ENCODE peak calls at places on chromosomes 7 and 10, in four cellular contexts. J is K562, S is GM12878, Z is HepG2. P is an unnamed sample.

GRCh38 chr7:23074443-23075244 is 30.9 kb upstream of the KLHL7 start:
- DNase-seq in J (no peak), S (no peak), Z (peak), P (no peak)

GRCh38 chr10:71590786-71591350 is 128.7 kb downstream of the C10orf105 start:
- DNase-seq in J (no peak), S (no peak), Z (no peak), P (no peak)

GRCh38 chr7:40544277-40544723 is 409.5 kb downstream of the SUGCT start:
- DNase-seq in J (no peak), S (no peak), Z (no peak), P (no peak)

GRCh38 chr7:130912910-130913720 is 179.1 kb upstream of the KLF14 start:
- DNase-seq in J (peak), S (peak), Z (peak), P (no peak)

GRCh38 chr10:116430288-116430687 is 2.6 kb downstream of the PNLIPRP3 start:
- DNase-seq in J (no peak), S (no peak), Z (no peak), P (no peak)

GRCh38 chr10:79948976-79949722 is at the start of gene SFTPD:
- DNase-seq in J (no peak), S (no peak), Z (no peak), P (no peak)

GRCh38 chr10:17562572-17562971 is 54.6 kb downstream of the HACD1 start:
- DNase-seq in J (no peak), S (no peak), Z (no peak), P (no peak)

GRCh38 chr7:118429141-118429540 is 204.6 kb downstream of the ANKRD7 start:
- DNase-seq in J (no peak), S (no peak), Z (no peak), P (no peak)

GRCh38 chr10:100531761-100532160 is 2.1 kb upstream of the NDUFB8 start:
- DNase-seq in J (no peak), S (peak), Z (no peak), P (no peak)

GRCh38 chr10:114436941-114437340 is 32.6 kb upstream of the AFAP1L2 start:
- DNase-seq in J (no peak), S (no peak), Z (no peak), P (no peak)

GRCh38 chr10:114429581-114430335 is 25.5 kb upstream of the AFAP1L2 start:
- DNase-seq in J (no peak), S (no peak), Z (no peak), P (no peak)

GRCh38 chr10:114430688-114431413 is 26.5 kb upstream of the AFAP1L2 start:
- DNase-seq in J (no peak), S (no peak), Z (no peak), P (no peak)

GRCh38 chr10:114431414-114431767 is 27.1 kb upstream of the AFAP1L2 start:
- DNase-seq in J (no peak), S (no peak), Z (no peak), P (no peak)

GRCh38 chr10:114432704-114433103 is 28.4 kb upstream of the AFAP1L2 start:
- DNase-seq in J (no peak), S (no peak), Z (no peak), P (no peak)
- TF ChIP-seq CREB1 in J (no peak), S (no peak), Z (no peak), P (no peak)

DNA sequence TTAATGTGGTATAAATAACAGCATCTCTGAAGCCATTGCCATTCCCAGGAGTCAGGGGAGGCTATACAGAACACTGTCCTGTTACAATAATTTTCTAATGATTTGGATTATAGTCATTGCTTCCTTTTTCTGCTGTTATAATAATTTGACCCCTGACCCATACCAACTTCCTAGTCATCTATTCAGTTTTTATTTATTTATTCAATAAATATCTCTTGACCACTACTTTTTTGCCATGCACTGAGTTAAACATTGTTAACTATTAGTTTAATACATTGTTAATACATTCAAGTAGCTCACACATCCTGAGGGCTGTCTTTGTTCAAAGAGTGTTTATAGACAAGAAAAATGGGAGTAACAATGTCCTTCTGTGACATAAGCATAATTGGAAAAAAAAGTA is 235.5 kb upstream of the MEOX2 start:
- DNase-seq in J (no peak), S (no peak), Z (no peak), P (no peak)
- TF ChIP-seq ETV6 in J (no peak), S (no peak), Z (no peak), P (no peak)

GRCh38 chr7:128217030-128217805 is 23.9 kb upstream of the LEP start:
- DNase-seq in J (peak), S (no peak), Z (no peak), P (peak)
- TF ChIP-seq ATF3 in J (no peak), S (no peak), Z (no peak), P (no peak)

GRCh38 chr10:98892523-98892922 is 343.1 kb downstream of the HPSE2 start:
- DNase-seq in J (no peak), S (no peak), Z (no peak), P (no peak)

GRCh38 chr10:98885380-98885779 is 350.3 kb downstream of the HPSE2 start:
- DNase-seq in J (no peak), S (no peak), Z (no peak), P (no peak)

GRCh38 chr10:98881789-98882188 is 353.9 kb downstream of the HPSE2 start:
- DNase-seq in J (no peak), S (no peak), Z (peak), P (no peak)

GRCh38 chr10:98886686-98887085 is 349.0 kb downstream of the HPSE2 start:
- DNase-seq in J (no peak), S (no peak), Z (no peak), P (no peak)
- TF ChIP-seq CREB1 in J (no peak), S (no peak), Z (no peak), P (no peak)

GRCh38 chr10:13775786-13776780 is 189.3 kb downstream of the PRPF18 start:
- DNase-seq in J (no peak), S (no peak), Z (no peak), P (no peak)
- TF ChIP-seq ETV6 in J (no peak), S (no peak), Z (no peak), P (no peak)

GRCh38 chr10:76628801-76629200 is 1008.8 kb downstream of the KCNMA1 start:
- DNase-seq in J (no peak), S (no peak), Z (no peak), P (no peak)

GRCh38 chr10:76631054-76631453 is 1006.6 kb downstream of the KCNMA1 start:
- DNase-seq in J (no peak), S (no peak), Z (no peak), P (no peak)

GRCh38 chr10:76626406-76626805 is 1011.2 kb downstream of the KCNMA1 start:
- DNase-seq in J (no peak), S (no peak), Z (no peak), P (no peak)

DNA sequence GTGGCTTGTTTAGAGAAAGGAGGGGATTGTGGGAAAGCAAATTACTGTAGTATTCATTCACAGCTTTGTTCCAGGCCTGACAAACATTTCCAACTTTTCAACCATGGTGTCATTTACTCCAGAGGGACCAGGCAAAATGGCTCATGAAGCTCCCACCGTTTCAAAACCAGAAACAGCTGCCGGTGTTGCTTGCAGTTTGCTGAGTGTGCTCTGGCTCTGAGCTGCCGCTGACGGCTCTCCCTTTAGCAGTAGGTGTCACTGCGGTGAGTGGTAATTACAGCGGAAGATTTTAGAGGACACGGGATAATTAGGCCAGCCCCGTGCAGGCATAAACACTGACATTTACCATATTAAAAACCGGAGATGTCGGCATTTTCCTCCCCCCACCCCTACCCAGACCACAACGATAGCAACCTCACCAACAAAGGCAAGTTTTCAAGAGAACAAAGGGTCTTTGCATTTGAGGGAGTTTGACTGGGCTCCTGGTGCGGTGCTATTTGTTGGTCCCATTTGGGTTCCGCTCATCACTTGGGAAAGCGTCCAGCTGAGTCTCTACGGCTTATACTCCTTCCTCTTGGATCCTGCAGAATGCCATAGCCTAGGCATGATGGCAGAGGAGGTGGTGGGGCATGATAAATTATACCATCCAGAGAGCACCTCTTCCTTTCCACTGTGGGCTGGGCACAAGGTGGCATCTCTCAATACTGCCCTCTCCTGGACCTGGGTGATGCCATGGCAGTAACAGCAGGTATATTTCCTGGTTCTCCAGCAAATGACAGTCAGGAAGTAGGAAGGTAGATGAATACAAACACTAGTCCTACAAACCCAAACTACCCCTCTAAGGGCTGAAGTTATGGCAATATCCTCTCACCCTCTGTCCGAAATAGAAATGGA is 1005.2 kb downstream of the KCNMA1 start:
- DNase-seq in J (no peak), S (no peak), Z (no peak), P (peak)
- TF ChIP-seq ATF3 in J (no peak), S (no peak), Z (no peak), P (no peak)

GRCh38 chr7:116691664-116692063 is 19.7 kb downstream of the MET start:
- DNase-seq in J (no peak), S (no peak), Z (peak), P (no peak)

GRCh38 chr7:116687801-116688201 is 15.8 kb downstream of the MET start:
- DNase-seq in J (no peak), S (no peak), Z (peak), P (no peak)

GRCh38 chr7:116686812-116687419 is 14.9 kb downstream of the MET start:
- DNase-seq in J (no peak), S (no peak), Z (peak), P (no peak)

GRCh38 chr7:116692599-116693308 is 20.8 kb downstream of the MET start:
- DNase-seq in J (no peak), S (no peak), Z (no peak), P (no peak)

GRCh38 chr7:116689787-116690186 is 17.8 kb downstream of the MET start:
- DNase-seq in J (no peak), S (no peak), Z (no peak), P (no peak)
- TF ChIP-seq CREB1 in J (no peak), S (no peak), Z (no peak), P (no peak)

GRCh38 chr7:141700291-141700847 is 1.6 kb downstream of the DENND11 start:
- DNase-seq in J (no peak), S (no peak), Z (no peak), P (no peak)
- TF ChIP-seq ETV6 in J (no peak), S (no peak), Z (no peak), P (no peak)

P was measured in WTC11.